ENCODE peak calls at places on chromosomes 6 and 20, in eight cellular contexts. E, M, I, K, C, N, F and Y are unnamed samples.

GRCh38 chr6:13453771-13454251 is 33.6 kb downstream of the GFOD1 start:
- DNase-seq in E (peak), I (peak), N (no peak), C (no peak), F (no peak), K (no peak), M (no peak), Y (no peak)

GRCh38 chr6:56226946-56227879 is 20.2 kb downstream of the COL21A1 start:
- DNase-seq in C (no peak), E (no peak), F (no peak), M (no peak), N (no peak), K (no peak), I (no peak), Y (no peak)

GRCh38 chr6:166809721-166810120 is 146.6 kb downstream of the RNASET2 start:
- DNase-seq in I (peak), C (no peak), F (no peak), M (no peak), E (no peak), N (no peak), K (no peak), Y (no peak)

GRCh38 chr20:51158226-51158625 is 135.3 kb upstream of the KCNG1 start:
- DNase-seq in E (no peak), C (no peak), M (no peak), F (no peak), I (no peak), K (no peak), N (no peak), Y (no peak)

GRCh38 chr6:149951626-149952025 is 9.8 kb downstream of the ULBP2 start:
- DNase-seq in C (no peak), I (no peak), M (no peak), F (no peak), E (no peak), N (no peak), K (no peak), Y (no peak)

GRCh38 chr6:53833147-53833546 is 38.3 kb downstream of the LRRC1 start:
- DNase-seq in C (no peak), I (no peak), E (no peak), M (no peak), K (no peak), N (no peak), F (no peak), Y (no peak)

GRCh38 chr20:53032021-53033001 is 60.2 kb downstream of the TSHZ2 start:
- DNase-seq in F (no peak), I (peak), C (no peak), M (no peak), K (no peak), E (no peak), N (no peak), Y (no peak)

GRCh38 chr6:142819603-142820335 is 125.2 kb downstream of the HIVEP2 start:
- DNase-seq in F (no peak), I (no peak), K (peak), E (no peak), N (no peak), M (no peak), C (no peak), Y (no peak)

GRCh38 chr20:23225407-23226060 is 125.1 kb upstream of the NXT1 start:
- DNase-seq in M (no peak), N (no peak), K (no peak), E (peak), C (no peak), I (peak), F (peak), Y (no peak)

GRCh38 chr6:117477988-117478852 is 4.3 kb upstream of the DCBLD1 start:
- DNase-seq in N (no peak), C (no peak), I (peak), E (no peak), F (peak), K (peak), M (peak), Y (peak)

GRCh38 chr20:1301031-1301529 is 27.9 kb downstream of the SDCBP2 start:
- DNase-seq in C (no peak), I (peak), F (peak), K (no peak), N (no peak), E (no peak), M (no peak), Y (no peak)

GRCh38 chr6:89197141-89197540 is 20.0 kb downstream of the GABRR1 start:
- DNase-seq in M (no peak), N (no peak), E (no peak), K (no peak), C (no peak), I (no peak), F (no peak), Y (no peak)

GRCh38 chr20:6663104-6663503 is 104.4 kb upstream of the BMP2 start:
- DNase-seq in N (peak), M (no peak), C (no peak), K (no peak), I (no peak), F (no peak), E (no peak), Y (no peak)

GRCh38 chr6:337782-338464 is 45.6 kb downstream of the DUSP22 start:
- DNase-seq in C (no peak), M (no peak), I (peak), E (no peak), N (no peak), F (no peak), K (no peak), Y (no peak)

GRCh38 chr20:62819494-62820174 is 2.8 kb downstream of the COL9A3 start:
- DNase-seq in K (no peak), C (no peak), N (no peak), M (no peak), F (no peak), I (no peak), E (peak), Y (no peak)

GRCh38 chr20:41308290-41308691 is 9.2 kb downstream of the ZHX3 start:
- DNase-seq in C (no peak), F (no peak), K (no peak), M (no peak), E (no peak), I (peak), N (no peak), Y (no peak)

GRCh38 chr6:6829872-6830683 is 241.6 kb downstream of the LY86 start:
- DNase-seq in C (no peak), M (no peak), N (no peak), K (no peak), I (no peak), F (no peak), E (no peak), Y (no peak)

GRCh38 chr6:109059591-109060021 is 35.0 kb downstream of the SESN1 start:
- DNase-seq in E (no peak), K (peak), N (no peak), I (peak), M (no peak), F (no peak), C (no peak), Y (peak)

GRCh38 chr6:34484899-34485298 is 19.0 kb downstream of the PACSIN1 start:
- DNase-seq in F (peak), E (peak), N (no peak), K (peak), M (no peak), I (peak), C (no peak), Y (peak)

GRCh38 chr6:45714795-45715507 is 300.7 kb downstream of the CLIC5 start:
- DNase-seq in M (peak), F (peak), E (no peak), I (peak), N (peak), C (peak), K (peak), Y (peak)

GRCh38 chr6:46378882-46379405 is 112.3 kb downstream of the RCAN2 start:
- DNase-seq in N (no peak), E (no peak), C (no peak), M (no peak), K (no peak), I (no peak), F (no peak), Y (no peak)

DNA sequence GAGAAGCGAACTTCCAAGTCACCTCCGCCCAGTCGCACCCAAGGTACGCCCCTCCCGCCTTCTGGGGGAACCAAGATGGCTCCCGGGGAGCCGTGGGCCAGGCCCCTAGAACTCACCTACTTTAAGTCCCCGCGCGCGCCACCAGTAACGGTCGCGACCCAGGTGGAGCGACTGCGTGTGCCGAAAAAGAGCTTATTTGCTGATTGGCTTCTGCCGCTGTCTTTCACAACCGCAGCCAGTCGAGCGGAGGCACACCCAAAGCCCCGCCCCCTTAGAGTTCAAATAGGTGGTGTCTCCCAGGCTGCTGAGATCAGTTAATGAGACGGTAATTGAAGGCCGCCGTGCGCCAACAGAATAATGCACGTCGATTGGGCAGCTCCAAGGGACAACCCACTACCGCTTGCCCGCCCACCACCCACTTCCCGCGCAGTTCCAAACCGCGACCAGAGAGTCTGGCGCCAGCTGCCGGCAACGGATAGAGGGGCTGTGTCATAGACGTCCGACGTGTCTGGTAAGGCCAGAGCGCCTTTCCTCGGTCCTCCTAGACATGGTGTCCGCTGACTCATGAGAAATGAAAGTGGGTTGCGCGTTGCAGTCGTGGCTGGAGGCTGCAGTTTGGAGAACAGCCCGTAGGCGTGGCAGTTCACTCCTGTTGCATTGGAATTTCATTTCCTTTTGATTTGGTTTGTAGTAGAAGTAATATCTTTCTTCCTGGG is at the start of gene MDC1:
- DNase-seq in I (peak), C (peak), N (peak), E (peak), M (peak), K (peak), F (peak), Y (peak)
- TF ChIP-seq CTCF in I (peak), C (peak), N (peak), E (no peak), M (no peak), K (no peak), F (peak), Y (peak)

DNA sequence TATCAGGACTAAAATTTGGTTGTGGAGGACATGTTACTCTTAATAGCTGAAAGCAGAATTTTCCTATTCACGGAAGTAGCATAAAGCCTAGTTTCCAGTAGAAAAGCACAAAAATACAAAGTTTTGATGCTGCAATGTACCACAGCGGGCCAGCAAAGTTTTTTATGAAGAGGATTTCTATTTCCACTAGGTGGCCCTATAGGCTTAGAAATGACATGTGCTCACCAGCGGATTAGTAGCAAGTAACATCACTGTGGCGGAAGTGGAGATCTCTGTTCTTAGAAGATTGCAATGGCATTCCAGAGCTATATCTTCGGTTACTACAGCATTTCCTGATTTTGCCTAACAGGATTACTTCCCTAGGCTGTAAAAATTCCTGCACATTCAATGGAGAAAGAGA is 1219.0 kb upstream of the EYS start:
- DNase-seq in E (no peak), F (peak), M (no peak), C (no peak), K (no peak), I (peak), N (no peak), Y (no peak)
- TF ChIP-seq CTCF in E (no peak), F (peak), M (no peak), C (peak), K (no peak), I (no peak), N (no peak), Y (no peak)

GRCh38 chr6:137013738-137014602 is 30.8 kb downstream of the IL20RA start:
- DNase-seq in C (peak), N (no peak), E (no peak), M (no peak), I (peak), F (peak), K (no peak), Y (no peak)
- TF ChIP-seq CTCF in C (peak), N (peak), E (peak), M (no peak), I (peak), F (peak), K (no peak), Y (peak)

GRCh38 chr6:116096979-116097816 is 3.5 kb upstream of the NT5DC1 start:
- DNase-seq in C (peak), E (no peak), N (no peak), M (no peak), K (no peak), F (no peak), I (no peak), Y (no peak)
- TF ChIP-seq CTCF in C (peak), E (peak), N (peak), M (peak), K (no peak), F (peak), I (peak), Y (peak)

DNA sequence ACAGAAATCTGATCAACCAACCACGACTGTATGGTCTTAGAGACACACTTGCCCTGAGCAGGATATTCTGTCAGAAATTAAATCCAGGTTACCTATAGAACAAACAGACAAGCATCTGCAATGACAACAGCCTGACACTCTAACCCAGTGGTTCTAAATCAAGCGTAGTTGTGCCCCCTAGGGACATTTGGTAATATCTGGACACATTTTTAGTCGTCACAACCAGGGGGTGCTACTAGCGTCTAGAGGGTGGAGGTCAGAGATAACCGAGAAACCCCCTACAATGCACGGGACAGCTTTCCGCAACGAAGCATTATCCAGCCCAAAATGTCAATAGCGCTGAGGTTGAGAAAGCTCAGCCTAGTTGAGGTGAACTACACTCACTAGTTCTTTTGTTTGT is 32.3 kb downstream of the ID4 start:
- DNase-seq in I (no peak), E (no peak), K (no peak), F (peak), N (no peak), C (no peak), M (no peak), Y (no peak)
- TF ChIP-seq CTCF in I (no peak), E (no peak), K (no peak), F (peak), N (no peak), C (peak), M (no peak), Y (no peak)